ENCODE peak calls at places on chromosomes 13 and 19, in five cellular contexts. F is ovary, X is suprapubic skin, U is uterus, S is IMR-90. A is an unnamed sample.

GRCh38 chr13:90258129-90258528 is 1089.4 kb upstream of the MIR17HG start:
- DNase-seq in X (no peak), F (no peak), U (no peak), S (no peak), A (no peak)

GRCh38 chr19:28864577-28865042 is 348.3 kb downstream of the UQCRFS1 start:
- DNase-seq in U (peak; percentile 45), F (peak; percentile 54), S (peak; percentile 7), X (no peak), A (peak; percentile 82)

GRCh38 chr19:45591004-45591637 is 6.5 kb upstream of the OPA3 start:
- DNase-seq in S (peak; percentile 35), X (no peak), U (no peak), F (no peak), A (peak; percentile 77)

GRCh38 chr19:12840091-12841079 is 2.1 kb downstream of the MAST1 start:
- DNase-seq in X (no peak), U (no peak), F (no peak), S (peak; percentile 63), A (peak; percentile 71)

GRCh38 chr19:15538774-15539173 is 30.4 kb downstream of the CYP4F22 start:
- DNase-seq in U (no peak), S (peak; percentile 4), F (no peak), X (no peak), A (no peak)

GRCh38 chr13:46739447-46740125 is 57.4 kb downstream of the ESD start:
- DNase-seq in F (no peak), U (no peak), S (no peak), X (no peak), A (no peak)

GRCh38 chr19:19120308-19121156 is 17.7 kb downstream of the TMEM161A start:
- DNase-seq in S (peak; percentile 62), U (peak; percentile 96), X (no peak), F (peak; percentile 97), A (peak; percentile 68)

GRCh38 chr13:105778196-105778595 is 757.3 kb downstream of the EFNB2 start:
- DNase-seq in X (no peak), F (no peak), U (no peak), S (peak; percentile 35), A (no peak)

GRCh38 chr19:35005256-35005977 is 5.3 kb downstream of the GRAMD1A start:
- DNase-seq in S (no peak), X (no peak), F (no peak), U (no peak), A (no peak)

GRCh38 chr13:94708031-94708571 is 4.2 kb downstream of the SOX21 start:
- DNase-seq in X (no peak), U (no peak), F (no peak), S (no peak), A (no peak)

GRCh38 chr13:45258339-45258685 is 57.5 kb upstream of the KCTD4 start:
- DNase-seq in U (no peak), X (no peak), F (no peak), S (no peak), A (no peak)

GRCh38 chr13:74134777-74135305 is 637 bp upstream of the KLF12 start:
- DNase-seq in X (no peak), U (peak; percentile 30), S (no peak), F (no peak), A (peak; percentile 67)

GRCh38 chr13:36242761-36243160 is 28.4 kb upstream of the SOHLH2 start:
- DNase-seq in F (no peak), U (no peak), X (no peak), S (no peak), A (no peak)

GRCh38 chr19:45047188-45047797 is 8.4 kb downstream of the CLASRP start:
- DNase-seq in F (no peak), U (no peak), X (no peak), S (no peak), A (no peak)

GRCh38 chr13:25169356-25169755 is 2.7 kb downstream of the AMER2 start:
- DNase-seq in F (no peak), U (no peak), X (no peak), S (no peak), A (no peak)

GRCh38 chr19:17762505-17763229 is 11.4 kb downstream of the FCHO1 start:
- DNase-seq in X (no peak), S (peak; percentile 62), F (no peak), U (no peak), A (no peak)

GRCh38 chr13:73740681-73741080 is 393.5 kb downstream of the KLF12 start:
- DNase-seq in S (peak; percentile 10), U (no peak), F (no peak), X (no peak), A (no peak)

GRCh38 chr19:50994129-50994528 is 7.3 kb downstream of the KLK8 start:
- DNase-seq in F (no peak), U (no peak), X (no peak), S (no peak), A (no peak)

GRCh38 chr13:30752991-30753616 is 17.8 kb downstream of the ALOX5AP start:
- DNase-seq in X (no peak), U (no peak), S (no peak), F (no peak), A (no peak)

GRCh38 chr19:8366961-8367326 is 3.0 kb downstream of the ANGPTL4 start:
- DNase-seq in U (peak; percentile 59), X (no peak), S (no peak), F (peak; percentile 76), A (no peak)

GRCh38 chr19:8366121-8366581 is 2.2 kb downstream of the ANGPTL4 start:
- DNase-seq in U (no peak), X (no peak), F (no peak), S (no peak), A (no peak)

GRCh38 chr19:8361921-8362793 is 1.8 kb upstream of the ANGPTL4 start:
- DNase-seq in U (peak; percentile 88), F (peak; percentile 86), S (peak; percentile 99), X (peak; percentile 96), A (peak; percentile 98)

GRCh38 chr19:8367327-8368001 is 3.5 kb downstream of the ANGPTL4 start:
- DNase-seq in X (peak; percentile 90), U (peak; percentile 85), F (peak; percentile 95), S (peak; percentile 98), A (peak; percentile 96)

GRCh38 chr19:8363803-8364771 is at the start of gene ANGPTL4:
- DNase-seq in F (peak; percentile 79), U (peak; percentile 62), S (peak; percentile 55), X (peak; percentile 90), A (peak; percentile 82)
- H3K4me1 ChIP-seq in F (peaks cover 36% of the 10 kb centered on the region), U (no peaks in the 10 kb centered on the region), S (peaks cover 25% of the 10 kb centered on the region), X (peaks cover 80% of the 10 kb centered on the region), A (peaks cover 76% of the 10 kb centered on the region)

GRCh38 chr13:110413311-110414040 is 106.4 kb downstream of the COL4A2 start:
- DNase-seq in U (no peak), X (no peak), S (no peak), F (no peak), A (no peak)

GRCh38 chr13:110416131-110416584 is 109.1 kb downstream of the COL4A2 start:
- DNase-seq in U (peak; percentile 64), X (no peak), F (no peak), S (peak; percentile 29), A (no peak)

GRCh38 chr13:110412132-110412912 is 105.2 kb downstream of the COL4A2 start:
- DNase-seq in S (peak; percentile 100), U (peak; percentile 96), X (peak; percentile 90), F (peak; percentile 94), A (peak; percentile 74)

GRCh38 chr13:110415669-110416068 is 108.6 kb downstream of the COL4A2 start:
- DNase-seq in U (peak; percentile 46), S (peak; percentile 24), F (no peak), X (no peak), A (no peak)

DNA sequence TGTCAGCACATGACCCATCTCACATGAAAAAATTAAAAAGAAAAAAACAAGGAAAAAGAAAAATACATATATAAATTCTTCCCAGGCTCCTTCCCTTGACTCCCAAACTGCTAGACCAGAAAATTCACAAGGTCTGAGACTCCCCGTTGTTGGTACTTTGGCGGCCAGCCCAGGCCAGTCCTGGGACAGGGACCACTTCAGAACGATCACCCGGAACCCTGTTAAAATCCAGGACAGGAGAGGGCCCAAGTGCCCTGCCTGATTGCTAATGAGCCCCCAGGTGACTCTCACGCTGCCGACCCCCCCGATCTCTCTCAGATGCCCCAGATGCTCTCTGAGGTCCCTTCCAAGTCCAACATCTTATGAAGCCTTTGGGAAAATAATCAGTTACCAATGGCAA is 107.2 kb downstream of the COL4A2 start:
- DNase-seq in S (no peak), U (no peak), F (no peak), X (no peak), A (no peak)
- TF ChIP-seq POLR2A in S (no peak), U (no peak), F (no peak), X (no peak), A (no peak)

DNA sequence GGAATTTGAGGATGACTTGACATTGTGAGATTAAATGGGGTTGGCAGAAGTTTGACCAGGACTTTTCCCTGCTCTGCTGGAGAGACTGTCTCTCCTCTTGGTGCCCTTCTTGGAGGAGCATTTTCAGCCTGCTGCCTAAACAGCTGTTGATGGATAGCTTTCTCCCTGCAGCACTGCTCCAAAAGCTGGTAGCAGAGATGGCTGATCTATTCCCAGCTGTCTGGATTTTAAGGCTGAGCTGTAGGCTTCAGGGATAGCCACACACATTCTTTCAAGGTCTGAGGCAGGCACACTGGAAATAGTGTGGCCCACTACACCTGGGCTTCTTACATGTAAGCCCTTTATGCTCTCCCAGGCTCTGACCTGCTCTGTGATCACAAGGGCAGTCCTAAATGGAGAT is 91.3 kb downstream of the MBNL2 start:
- DNase-seq in U (no peak), S (no peak), F (no peak), X (no peak), A (no peak)
- H3K4me1 ChIP-seq in U (peaks cover 6% of the 10 kb centered on the region), S (peaks cover 20% of the 10 kb centered on the region), F (peaks cover 26% of the 10 kb centered on the region), X (peaks cover 11% of the 10 kb centered on the region), A (peaks cover 56% of the 10 kb centered on the region)

DNA sequence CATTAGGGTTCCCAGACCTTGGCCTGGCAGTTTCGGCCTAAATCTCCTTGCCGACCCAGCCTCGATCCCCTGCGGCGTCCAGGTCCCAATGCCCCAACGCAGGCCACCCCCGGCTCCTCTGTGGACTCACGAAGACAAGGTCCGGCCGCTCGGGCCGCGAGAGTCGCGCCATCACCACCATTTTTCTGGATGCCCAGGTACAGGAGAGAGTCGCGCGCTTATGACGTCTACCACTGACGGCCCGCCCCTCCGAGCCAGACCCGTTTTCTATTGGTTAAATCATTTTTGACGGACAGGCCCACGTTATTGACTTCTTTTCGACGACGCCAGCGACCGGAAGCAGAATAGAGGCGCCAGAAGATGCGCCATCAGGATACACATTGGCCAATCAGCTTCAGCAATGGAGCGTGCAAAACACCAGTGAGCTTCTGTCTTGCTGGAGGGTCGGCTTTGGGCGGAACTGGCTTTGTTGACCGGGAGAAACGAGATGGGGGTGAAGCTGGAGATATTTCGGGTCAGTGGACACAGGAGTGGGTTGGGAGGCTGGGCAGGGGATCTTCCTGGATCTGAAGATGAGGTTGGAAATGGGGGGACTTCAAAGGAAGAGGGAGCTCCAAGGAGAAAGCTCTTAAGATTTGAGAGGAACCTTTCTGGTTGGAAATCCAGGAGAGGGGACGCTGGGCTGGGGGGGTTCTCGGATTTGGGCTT is at the start of the genes PET100 and XAB2:
- DNase-seq in S (peak; percentile 99), F (peak; percentile 98), U (peak; percentile 98), X (peak; percentile 99), A (peak; percentile 97)
- TF ChIP-seq POLR2A in S (peak; percentile 89), F (peak; percentile 61), U (peak; percentile 67), X (peak; percentile 49), A (no peak)

GRCh38 chr19:3983936-3984583 is 1.2 kb downstream of the EEF2 start:
- DNase-seq in X (no peak), S (peak; percentile 47), U (no peak), F (peak; percentile 55), A (no peak)

GRCh38 chr19:3984908-3985642 is at the start of gene EEF2:
- DNase-seq in U (peak; percentile 90), X (peak; percentile 95), F (peak; percentile 92), S (peak; percentile 87), A (peak; percentile 93)

GRCh38 chr19:3985643-3986259 is 488 bp upstream of the EEF2 start:
- DNase-seq in F (no peak), S (no peak), X (no peak), U (no peak), A (no peak)

GRCh38 chr19:3983542-3983914 is 1.7 kb downstream of the EEF2 start:
- DNase-seq in F (no peak), S (no peak), U (no peak), X (no peak), A (no peak)

GRCh38 chr19:3984584-3984907 is 717 bp downstream of the EEF2 start:
- DNase-seq in S (no peak), X (no peak), U (no peak), F (peak; percentile 24), A (no peak)
- H3K4me1 ChIP-seq in S (peaks cover 13% of the 10 kb centered on the region), X (peaks cover 64% of the 10 kb centered on the region), U (no peaks in the 10 kb centered on the region), F (peaks cover 4% of the 10 kb centered on the region), A (peaks cover 61% of the 10 kb centered on the region)